ENCODE peak calls at places on chromosome 3, in four cellular contexts. Z is CD8-positive, alpha-beta T cell; Y is AG04450; O is transverse colon. R is an unnamed sample.

GRCh38 chr3:41131224-41131623 is 68.1 kb upstream of the CTNNB1 start:
- DNase-seq in Z (no peak), Y (no peak), O (no peak), R (no peak)

GRCh38 chr3:58414538-58415197 is 19.0 kb downstream of the PDHB start:
- DNase-seq in Z (peak; percentile 32), Y (no peak), O (peak; percentile 31), R (no peak)

GRCh38 chr3:131561511-131561910 is 58.7 kb upstream of the MRPL3 start:
- DNase-seq in Z (no peak), Y (no peak), O (no peak), R (no peak)

GRCh38 chr3:166455724-166456123 is 618.5 kb upstream of the BCHE start:
- DNase-seq in Z (no peak), Y (no peak), O (no peak), R (peak; percentile 51)

GRCh38 chr3:175057406-175057805 is 198.3 kb downstream of the NAALADL2 start:
- DNase-seq in Z (no peak), Y (no peak), O (no peak), R (no peak)

GRCh38 chr3:183527980-183528379 is 27.5 kb downstream of the KLHL6 start:
- DNase-seq in Z (no peak), Y (no peak), O (no peak), R (no peak)

GRCh38 chr3:142929890-142930289 is 33.6 kb downstream of the PAQR9 start:
- DNase-seq in Z (no peak), Y (no peak), O (no peak), R (no peak)

GRCh38 chr3:188546835-188547670 is 393.1 kb downstream of the LPP start:
- DNase-seq in Z (no peak), Y (peak; percentile 55), O (no peak), R (no peak)

GRCh38 chr3:72436863-72437592 is 411.2 kb downstream of the SHQ1 start:
- DNase-seq in Z (no peak), Y (no peak), O (no peak), R (no peak)

GRCh38 chr3:15875016-15875689 is 77.4 kb upstream of the ANKRD28 start:
- DNase-seq in Z (no peak), Y (no peak), O (no peak), R (peak; percentile 71)

GRCh38 chr3:167032267-167032876 is 347.7 kb downstream of the ZBBX start:
- DNase-seq in Z (no peak), Y (peak; percentile 41), O (no peak), R (peak; percentile 0)

GRCh38 chr3:68173230-68173629 is 518.8 kb upstream of the SUCLG2 start:
- DNase-seq in Z (no peak), Y (no peak), O (no peak), R (no peak)

GRCh38 chr3:117074833-117075232 is 365.3 kb downstream of the TUSC7 start:
- DNase-seq in Z (no peak), Y (no peak), O (no peak), R (no peak)

GRCh38 chr3:84959470-84960380 is 936 bp downstream of the CADM2 start:
- DNase-seq in Z (no peak), Y (no peak), O (no peak), R (no peak)

GRCh38 chr3:114711321-114711891 is 417.6 kb downstream of the TIGIT start:
- DNase-seq in Z (no peak), Y (no peak), O (no peak), R (no peak)

GRCh38 chr3:114709102-114709501 is 415.3 kb downstream of the TIGIT start:
- DNase-seq in Z (no peak), Y (peak; percentile 6), O (no peak), R (no peak)

GRCh38 chr3:114700637-114701234 is 406.9 kb downstream of the TIGIT start:
- DNase-seq in Z (no peak), Y (no peak), O (no peak), R (no peak)

GRCh38 chr3:114707225-114707860 is 413.5 kb downstream of the TIGIT start:
- DNase-seq in Z (no peak), Y (no peak), O (no peak), R (no peak)

DNA sequence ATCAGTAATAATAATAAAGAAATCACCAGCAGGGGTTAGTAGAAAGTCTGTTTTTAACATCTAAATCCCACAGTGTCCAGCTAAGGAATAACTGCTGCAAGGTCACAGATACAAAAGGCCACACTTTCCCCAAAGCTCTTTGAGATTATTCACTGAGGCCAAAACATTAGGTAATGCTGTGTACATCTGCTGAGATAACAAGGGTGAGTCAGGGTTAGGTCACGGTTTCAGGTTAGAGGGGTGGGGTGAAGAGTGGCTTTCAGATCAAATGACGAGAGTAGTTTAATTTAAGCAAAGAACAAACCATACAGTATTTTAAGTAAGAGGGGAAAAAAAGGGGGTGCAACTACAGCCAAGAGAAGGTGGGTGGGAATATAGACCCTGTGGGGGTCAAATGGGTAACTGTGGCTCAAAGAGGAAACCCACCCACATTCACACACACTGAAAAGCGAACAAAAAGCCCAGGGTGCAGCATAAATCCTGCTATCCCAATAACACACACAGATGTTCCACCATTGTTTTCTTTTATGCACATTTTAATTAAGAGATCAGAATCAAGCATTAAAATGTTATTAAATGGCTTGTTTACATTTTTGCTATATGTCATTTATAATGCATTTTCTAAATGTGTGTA is 412.9 kb downstream of the TIGIT start:
- DNase-seq in Z (no peak), Y (peak; percentile 21), O (no peak), R (no peak)
- H3K4me3 ChIP-seq in Z (no peak overlapping the region), Y (no peak overlapping the region), O (no peak overlapping the region), R (no peak overlapping the region)

DNA sequence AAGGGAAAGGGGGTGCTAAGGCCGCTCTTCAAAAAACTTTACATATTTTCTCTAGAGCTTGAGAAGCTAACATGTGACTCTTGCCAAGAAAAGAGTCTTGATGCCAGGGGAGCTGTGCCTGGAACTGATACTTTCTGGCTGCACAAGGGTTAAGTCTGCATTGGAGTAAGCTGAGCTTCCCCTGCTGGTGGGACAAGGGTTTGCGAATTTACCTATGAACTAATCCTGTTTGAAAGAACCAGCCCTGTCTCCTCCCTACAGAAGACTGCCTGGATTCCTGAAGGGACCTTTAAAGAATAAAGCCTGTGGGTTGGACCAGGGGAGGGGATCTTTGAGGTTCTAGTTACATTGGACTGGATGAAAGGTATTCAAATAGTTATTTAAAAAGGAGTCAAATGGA is 58.3 kb upstream of the EPHA3 start:
- DNase-seq in Z (no peak), Y (no peak), O (no peak), R (no peak)
- TF ChIP-seq CTCF in Z (no peak), Y (peak; percentile 44), O (no peak), R (peak; percentile 40)

DNA sequence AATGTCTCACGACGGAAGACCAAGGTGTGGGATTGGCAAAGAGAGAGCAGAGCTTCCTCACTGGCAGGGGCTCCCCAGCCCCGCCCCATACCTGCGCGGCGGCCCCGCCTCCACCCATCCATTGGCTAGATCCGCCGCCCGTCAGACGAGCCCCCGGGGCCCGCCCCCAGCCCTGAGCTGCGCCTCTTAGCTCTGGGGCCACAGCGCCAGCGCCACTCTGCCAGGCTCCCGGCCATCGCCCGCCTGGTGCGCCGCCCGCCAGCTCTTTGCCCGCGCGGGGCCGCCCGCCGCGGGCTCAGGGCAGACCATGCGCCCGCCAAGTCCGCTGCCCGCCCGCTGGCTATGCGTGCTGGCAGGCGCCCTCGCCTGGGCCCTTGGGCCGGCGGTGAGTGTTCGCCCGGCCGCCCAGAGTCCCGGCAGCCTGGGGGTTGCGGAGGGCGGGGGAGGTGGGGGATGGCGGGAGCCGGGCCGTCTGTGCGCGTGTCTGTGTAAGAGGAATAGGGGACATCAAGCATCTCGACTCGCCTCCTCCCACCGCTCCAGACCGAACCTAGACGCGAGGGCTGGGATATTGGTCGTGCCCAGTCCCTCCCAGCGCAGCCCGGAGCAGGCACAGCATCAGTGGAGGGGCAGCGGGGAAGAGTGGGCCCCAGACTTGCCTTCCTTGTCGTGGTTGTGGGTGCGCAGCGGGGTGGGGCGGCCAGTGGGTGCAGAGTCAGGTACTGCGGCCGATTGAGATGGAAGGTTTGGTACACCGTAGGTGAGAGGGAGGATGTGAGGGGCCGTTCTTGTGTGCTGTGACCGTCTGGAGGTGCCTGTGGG is at the start of gene VIPR1:
- DNase-seq in Z (peak; percentile 94), Y (no peak), O (peak; percentile 95), R (no peak)
- H3K4me3 ChIP-seq in Z (peak within 1 kb of the TSS; percentile 95), Y (no peak within 1 kb of the TSS), O (peak within 1 kb of the TSS; percentile 34), R (peak within 1 kb of the TSS; percentile 6)

GRCh38 chr3:51099794-51100542 is 285.1 kb upstream of the MANF start:
- DNase-seq in Z (no peak), Y (peak; percentile 18), O (peak; percentile 50), R (peak; percentile 4)
- TF ChIP-seq CTCF in Z (no peak), Y (peak; percentile 91), O (peak; percentile 61), R (peak; percentile 72)

DNA sequence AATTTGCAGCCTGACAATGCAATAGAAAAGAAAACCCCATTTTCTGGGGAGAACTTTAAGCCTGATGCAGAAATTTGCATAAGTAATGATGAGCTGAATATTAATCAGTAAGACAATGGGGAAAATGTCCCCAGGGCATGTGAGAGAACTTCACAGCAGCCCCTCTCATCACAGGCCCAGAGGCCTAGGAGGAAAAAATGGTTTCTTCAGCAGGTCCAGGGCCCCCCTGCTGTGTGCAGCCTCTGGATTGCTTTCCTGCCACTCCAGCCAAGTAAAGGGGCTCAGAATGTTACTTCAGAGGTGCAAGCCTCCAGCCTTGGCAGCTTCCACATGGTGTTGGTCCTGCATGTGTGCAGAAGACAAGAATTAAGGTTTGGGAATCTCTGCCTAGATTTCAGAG is 900.3 kb upstream of the ROBO1 start:
- DNase-seq in Z (no peak), Y (no peak), O (no peak), R (no peak)
- H3K4me3 ChIP-seq in Z (no peak overlapping the region), Y (no peak overlapping the region), O (no peak overlapping the region), R (no peak overlapping the region)

DNA sequence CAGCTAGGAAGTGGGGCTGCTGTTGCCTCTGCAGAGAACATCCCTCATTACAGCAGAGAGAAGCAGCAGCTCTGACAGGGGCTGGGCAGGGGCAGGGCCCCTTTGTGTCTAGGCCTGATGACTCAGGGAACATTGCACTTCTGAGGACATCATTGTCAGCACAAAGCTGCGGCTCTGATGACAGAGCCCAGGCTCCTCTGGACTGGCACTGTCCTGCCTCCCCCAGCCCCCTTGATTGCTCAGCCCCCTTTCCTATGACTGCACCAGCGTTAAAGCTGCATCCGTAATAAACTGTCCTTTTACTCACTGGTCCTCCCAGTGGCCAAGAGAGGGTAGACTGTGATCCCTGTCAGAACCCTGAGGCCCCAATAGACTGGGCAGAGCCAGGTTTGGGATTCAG is 18.3 kb downstream of the TRH start:
- DNase-seq in Z (no peak), Y (no peak), O (no peak), R (no peak)
- TF ChIP-seq CTCF in Z (no peak), Y (peak; percentile 57), O (no peak), R (peak; percentile 49)

GRCh38 chr3:18234717-18235335 is 190.3 kb downstream of the SATB1 start:
- DNase-seq in Z (no peak), Y (no peak), O (no peak), R (no peak)
- H3K4me3 ChIP-seq in Z (no peak overlapping the region), Y (no peak overlapping the region), O (no peak overlapping the region), R (no peak overlapping the region)

GRCh38 chr3:30628931-30629590 is 22.7 kb downstream of the TGFBR2 start:
- DNase-seq in Z (no peak), Y (no peak), O (no peak), R (no peak)
- TF ChIP-seq CTCF in Z (peak; percentile 9), Y (no peak), O (peak; percentile 27), R (no peak)